ENCODE peak calls at places on chromosomes 1 and 21, in eight cellular contexts. W is nephron progenitor cell; Y is CD8-positive, alpha-beta T cell; A is pancreas; M is HCT116; C is AG10803; Q is right lobe of liver; I is HFFc6. U is an unnamed sample.

GRCh38 chr1:101190441-101190840 is 46.4 kb upstream of the S1PR1 start:
- DNase-seq in W (no peak), Y (no peak), A (no peak), M (no peak), C (peak), Q (no peak), I (peak), U (no peak)

GRCh38 chr1:234062166-234062565 is 157.7 kb downstream of the SLC35F3 start:
- DNase-seq in W (no peak), Y (no peak), A (no peak), M (no peak), C (no peak), Q (no peak), I (no peak), U (no peak)

GRCh38 chr1:117436528-117436927 is 69.3 kb downstream of the MAN1A2 start:
- DNase-seq in W (no peak), Y (no peak), A (no peak), M (no peak), C (no peak), Q (no peak), I (no peak), U (no peak)

GRCh38 chr1:229199892-229200291 is 71.0 kb upstream of the RAB4A start:
- DNase-seq in W (no peak), Y (no peak), A (no peak), M (no peak), C (no peak), Q (no peak), I (no peak), U (peak)

GRCh38 chr1:3032371-3032862 is 11.2 kb downstream of the ACTRT2 start:
- DNase-seq in W (no peak), Y (no peak), A (peak), M (no peak), C (no peak), Q (no peak), I (no peak), U (no peak)

GRCh38 chr21:38814126-38815059 is 8.7 kb downstream of the ETS2 start:
- DNase-seq in W (no peak), Y (no peak), A (no peak), M (no peak), C (no peak), Q (no peak), I (no peak), U (no peak)

GRCh38 chr1:52056937-52057231 is 789 bp downstream of the BTF3L4 start:
- DNase-seq in W (no peak), Y (no peak), A (no peak), M (no peak), C (peak), Q (no peak), I (no peak), U (no peak)

GRCh38 chr1:174021611-174022079 is 512 bp downstream of the RC3H1 start:
- DNase-seq in W (no peak), Y (peak), A (peak), M (no peak), C (peak), Q (peak), I (no peak), U (peak)

GRCh38 chr1:202009326-202010031 is 908 bp upstream of the ELF3 start:
- DNase-seq in W (peak), Y (peak), A (peak), M (peak), C (peak), Q (peak), I (peak), U (peak)

GRCh38 chr1:223114871-223115270 is 28.2 kb downstream of the TLR5 start:
- DNase-seq in W (no peak), Y (no peak), A (no peak), M (no peak), C (peak), Q (no peak), I (no peak), U (no peak)

GRCh38 chr1:31902509-31902857 is 35.7 kb downstream of the PTP4A2 start:
- DNase-seq in W (no peak), Y (no peak), A (no peak), M (no peak), C (no peak), Q (no peak), I (no peak), U (no peak)

GRCh38 chr1:100539836-100540536 is 2.0 kb downstream of the GPR88 start:
- DNase-seq in W (peak), Y (no peak), A (peak), M (no peak), C (peak), Q (peak), I (no peak), U (peak)

GRCh38 chr1:150366416-150367296 is 2.7 kb downstream of the RPRD2 start:
- DNase-seq in W (no peak), Y (no peak), A (no peak), M (no peak), C (peak), Q (no peak), I (peak), U (no peak)

GRCh38 chr1:47805826-47806450 is 191.2 kb downstream of the TRABD2B start:
- DNase-seq in W (no peak), Y (no peak), A (no peak), M (no peak), C (no peak), Q (no peak), I (no peak), U (no peak)

GRCh38 chr1:6207075-6207885 is 1.4 kb downstream of the RNF207 start:
- DNase-seq in W (no peak), Y (no peak), A (no peak), M (no peak), C (no peak), Q (no peak), I (no peak), U (no peak)

GRCh38 chr1:46556822-46557221 is 5.4 kb upstream of the KNCN start:
- DNase-seq in W (no peak), Y (no peak), A (no peak), M (peak), C (peak), Q (no peak), I (no peak), U (peak)

GRCh38 chr1:62515055-62515454 is 78.2 kb downstream of the USP1 start:
- DNase-seq in W (no peak), Y (no peak), A (no peak), M (no peak), C (peak), Q (no peak), I (no peak), U (no peak)

GRCh38 chr1:116159177-116159576 is 48.0 kb downstream of the MAB21L3 start:
- DNase-seq in W (no peak), Y (no peak), A (no peak), M (no peak), C (no peak), Q (no peak), I (no peak), U (no peak)

GRCh38 chr1:30575066-30575465 is 148.3 kb downstream of the MATN1 start:
- DNase-seq in W (no peak), Y (no peak), A (no peak), M (no peak), C (no peak), Q (no peak), I (no peak), U (no peak)

GRCh38 chr21:15495965-15496364 is 233.8 kb upstream of the USP25 start:
- DNase-seq in W (no peak), Y (no peak), A (no peak), M (no peak), C (no peak), Q (no peak), I (no peak), U (no peak)

GRCh38 chr21:33112670-33113596 is 43.0 kb downstream of the OLIG1 start:
- DNase-seq in W (no peak), Y (no peak), A (no peak), M (no peak), C (no peak), Q (no peak), I (no peak), U (no peak)

GRCh38 chr1:20634594-20635084 is 1.4 kb downstream of the PINK1 start:
- DNase-seq in W (peak), Y (peak), A (peak), M (no peak), C (peak), Q (peak), I (peak), U (peak)

GRCh38 chr1:244552336-244552735 is 91.3 kb downstream of the CATSPERE start:
- DNase-seq in W (no peak), Y (no peak), A (no peak), M (no peak), C (peak), Q (no peak), I (peak), U (no peak)

GRCh38 chr1:218312509-218312908 is 27.4 kb downstream of the RRP15 start:
- DNase-seq in W (no peak), Y (no peak), A (no peak), M (no peak), C (no peak), Q (no peak), I (peak), U (no peak)

GRCh38 chr1:11893907-11894251 is 32.3 kb downstream of the KIAA2013 start:
- DNase-seq in W (peak), Y (peak), A (peak), M (peak), C (peak), Q (peak), I (peak), U (peak)

GRCh38 chr1:27763358-27763757 is 9.7 kb upstream of the STX12 start:
- DNase-seq in W (no peak), Y (no peak), A (no peak), M (no peak), C (no peak), Q (no peak), I (no peak), U (no peak)

GRCh38 chr1:190147616-190148015 is 330.0 kb downstream of the BRINP3 start:
- DNase-seq in W (no peak), Y (no peak), A (no peak), M (no peak), C (no peak), Q (no peak), I (no peak), U (no peak)

GRCh38 chr1:10745886-10746455 is 50.5 kb downstream of the CASZ1 start:
- DNase-seq in W (no peak), Y (no peak), A (peak), M (no peak), C (no peak), Q (no peak), I (no peak), U (no peak)

GRCh38 chr1:107057197-107058133 is 991 bp downstream of the PRMT6 start:
- DNase-seq in W (peak), Y (peak), A (peak), M (no peak), C (peak), Q (peak), I (peak), U (peak)

GRCh38 chr1:161738627-161739287 is 10.8 kb upstream of the DUSP12 start:
- DNase-seq in W (peak), Y (peak), A (no peak), M (peak), C (peak), Q (peak), I (peak), U (peak)

GRCh38 chr1:157312270-157312812 is 174.1 kb upstream of the ETV3 start:
- DNase-seq in W (no peak), Y (no peak), A (no peak), M (no peak), C (peak), Q (no peak), I (peak), U (no peak)

GRCh38 chr1:218880484-218881060 is 293.1 kb upstream of the LYPLAL1 start:
- DNase-seq in W (no peak), Y (no peak), A (no peak), M (no peak), C (no peak), Q (no peak), I (no peak), U (no peak)

GRCh38 chr1:2564006-2564814 is 8.0 kb downstream of the TNFRSF14 start:
- DNase-seq in W (no peak), Y (no peak), A (no peak), M (no peak), C (no peak), Q (no peak), I (no peak), U (no peak)

GRCh38 chr1:208432346-208432745 is 188.2 kb upstream of the PLXNA2 start:
- DNase-seq in W (no peak), Y (no peak), A (no peak), M (no peak), C (no peak), Q (no peak), I (no peak), U (no peak)

GRCh38 chr1:248324468-248324867 is at the start of gene OR2M7:
- DNase-seq in W (no peak), Y (no peak), A (no peak), M (no peak), C (no peak), Q (no peak), I (no peak), U (no peak)

DNA sequence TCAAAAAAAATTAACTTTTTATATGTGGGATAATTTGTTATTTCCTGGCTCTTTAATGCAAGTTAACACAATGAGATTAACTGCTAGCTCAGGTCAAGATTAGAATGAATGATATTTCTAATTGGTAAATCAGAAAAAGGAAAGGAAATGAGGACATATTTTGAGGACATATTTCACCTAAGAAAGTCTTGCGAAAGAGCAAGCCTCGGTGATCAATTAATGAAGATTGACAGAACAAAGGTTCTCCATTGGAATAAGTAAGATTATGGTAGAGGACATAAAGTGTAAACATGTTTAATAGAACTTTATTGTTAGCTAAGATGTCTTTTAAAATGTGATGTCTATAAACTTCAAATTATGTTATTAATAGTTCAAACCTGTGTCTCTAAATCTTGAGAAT is 1617.8 kb downstream of the KCNT2 start:
- DNase-seq in W (no peak), Y (no peak), A (no peak), M (no peak), C (no peak), Q (no peak), I (no peak), U (no peak)
- TF ChIP-seq CTCF in W (no peak), Y (no peak), A (no peak), M (no peak), C (no peak), Q (no peak), I (no peak), U (no peak)

GRCh38 chr1:88079036-88079435 is 605.0 kb upstream of the PKN2 start:
- DNase-seq in W (peak), Y (no peak), A (no peak), M (peak), C (no peak), Q (no peak), I (no peak), U (no peak)
- TF ChIP-seq CTCF in W (peak), Y (no peak), A (no peak), M (peak), C (peak), Q (no peak), I (peak), U (peak)

GRCh38 chr21:36747815-36748381 is 49.0 kb downstream of the SIM2 start:
- DNase-seq in W (peak), Y (no peak), A (peak), M (no peak), C (peak), Q (peak), I (no peak), U (peak)
- TF ChIP-seq CTCF in W (no peak), Y (no peak), A (no peak), M (no peak), C (peak), Q (peak), I (no peak), U (peak)

GRCh38 chr1:94597701-94598100 is 56.1 kb upstream of the F3 start:
- DNase-seq in W (no peak), Y (no peak), A (no peak), M (no peak), C (peak), Q (no peak), I (peak), U (no peak)

GRCh38 chr1:94602312-94602711 is 60.8 kb upstream of the F3 start:
- DNase-seq in W (no peak), Y (no peak), A (no peak), M (no peak), C (peak), Q (no peak), I (peak), U (peak)

GRCh38 chr1:94596260-94596659 is 54.7 kb upstream of the F3 start:
- DNase-seq in W (no peak), Y (no peak), A (no peak), M (no peak), C (no peak), Q (no peak), I (no peak), U (no peak)

GRCh38 chr1:94600556-94600955 is 59.0 kb upstream of the F3 start:
- DNase-seq in W (no peak), Y (no peak), A (no peak), M (no peak), C (no peak), Q (no peak), I (no peak), U (no peak)

DNA sequence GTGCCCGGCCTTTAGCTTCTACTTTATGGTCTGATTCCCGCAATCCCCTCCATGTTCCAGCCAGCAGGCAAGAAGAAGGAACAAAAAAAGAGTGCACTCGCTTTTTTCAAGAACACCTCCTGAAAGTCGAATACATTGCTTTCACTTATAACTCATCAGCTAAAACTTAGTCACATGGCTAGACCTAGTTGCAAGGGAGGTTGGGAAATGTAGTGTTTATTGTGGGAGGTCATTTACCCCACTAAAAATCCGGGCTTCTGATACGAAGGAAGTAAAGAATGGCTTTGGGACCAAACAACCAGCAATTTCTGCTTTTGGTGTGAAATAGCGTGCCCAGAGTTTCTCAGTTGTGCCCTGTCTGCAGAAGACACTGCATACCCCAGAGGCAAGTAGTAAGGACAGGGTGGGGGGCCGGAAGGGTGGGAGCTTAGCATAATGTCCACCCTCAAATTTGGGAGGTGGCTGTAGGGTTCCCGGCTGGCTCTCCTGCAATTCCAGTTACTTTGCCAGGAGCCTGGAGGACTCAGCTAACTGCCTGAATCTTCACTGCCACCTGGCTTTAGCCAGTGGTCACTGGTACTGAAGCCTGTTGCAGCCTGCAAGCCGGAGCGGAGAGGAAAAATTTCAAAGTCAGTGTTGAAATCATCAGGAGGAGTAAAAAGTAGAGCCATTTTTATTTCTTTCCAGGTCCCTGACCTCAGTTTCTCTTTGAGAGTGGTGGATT is 57.7 kb upstream of the F3 start:
- DNase-seq in W (no peak), Y (no peak), A (no peak), M (no peak), C (peak), Q (no peak), I (peak), U (peak)
- TF ChIP-seq CTCF in W (no peak), Y (no peak), A (peak), M (peak), C (peak), Q (peak), I (peak), U (peak)

DNA sequence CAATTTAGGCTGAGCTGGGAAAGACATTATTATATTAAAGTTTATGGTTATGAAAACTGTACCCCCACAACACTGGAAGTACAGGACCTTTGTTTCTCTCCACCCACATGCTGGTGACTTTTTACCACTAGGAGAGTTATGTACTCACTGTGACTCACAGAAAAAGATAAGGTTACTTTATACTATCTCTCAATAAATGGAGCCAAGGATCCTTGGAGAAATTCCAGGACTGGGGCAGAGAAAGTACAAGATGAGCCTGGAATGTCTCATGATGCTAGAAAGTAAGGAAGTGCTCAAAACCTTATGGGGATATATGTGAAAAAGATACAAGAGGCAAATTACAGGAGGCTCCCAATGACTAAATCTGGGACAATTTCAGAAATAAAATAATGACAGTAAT is 63.9 kb upstream of the C1orf105 start:
- DNase-seq in W (no peak), Y (no peak), A (no peak), M (peak), C (peak), Q (no peak), I (peak), U (no peak)
- TF ChIP-seq CTCF in W (no peak), Y (no peak), A (no peak), M (no peak), C (no peak), Q (no peak), I (peak), U (no peak)

DNA sequence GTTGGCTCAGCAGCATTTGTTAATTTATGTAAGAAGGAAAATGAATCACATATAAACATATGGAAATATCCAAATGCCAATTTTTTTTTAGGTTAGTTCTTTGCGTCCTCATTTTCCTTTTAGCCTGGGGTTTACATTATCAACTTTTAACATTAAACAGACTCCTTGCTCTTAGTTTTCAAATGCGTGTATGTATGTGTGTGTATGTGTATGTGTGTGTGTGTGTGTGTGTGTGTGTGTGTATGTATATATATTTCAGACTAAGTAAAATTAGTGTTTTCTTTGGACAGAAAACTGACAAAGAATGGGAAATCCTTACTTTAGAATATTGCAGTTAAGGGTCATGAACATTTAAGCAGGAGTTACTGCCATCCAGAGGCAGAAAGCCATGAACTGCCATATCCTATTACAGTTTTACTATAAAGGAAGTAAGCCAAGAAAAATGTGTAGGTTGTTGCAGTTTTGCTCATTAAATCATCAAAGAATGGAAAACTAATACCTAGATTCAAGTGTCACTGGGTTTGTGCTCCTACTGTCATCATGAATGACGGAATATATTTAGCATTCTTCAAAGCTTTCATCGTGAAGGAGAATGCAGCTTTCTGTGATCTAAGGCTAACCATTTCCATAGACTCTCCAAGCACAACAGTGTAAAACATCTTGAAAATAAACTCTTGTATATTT is 477.0 kb upstream of the NR5A2 start:
- DNase-seq in W (no peak), Y (no peak), A (no peak), M (no peak), C (peak), Q (no peak), I (no peak), U (no peak)
- TF ChIP-seq CTCF in W (no peak), Y (no peak), A (no peak), M (no peak), C (peak), Q (no peak), I (peak), U (no peak)